ENCODE peak calls at places on chromosomes 1 and 21, in four cellular contexts. L is breast epithelium, O is GM23248, X is uterus. Y is an unnamed sample. For H3K4me1, the result is how much of the 10 kb centered on the place peaks cover.

GRCh38 chr1:57017201-57017600 is 51.4 kb upstream of the C8B start:
- DNase-seq in L (no peak), O (peak), X (no peak), Y (no peak)

GRCh38 chr1:41368384-41368783 is 7.2 kb downstream of the FOXO6 start:
- DNase-seq in L (no peak), O (no peak), X (no peak), Y (no peak)

GRCh38 chr1:29991025-29991424 is 732.4 kb downstream of the MATN1 start:
- DNase-seq in L (no peak), O (no peak), X (no peak), Y (peak)

GRCh38 chr1:161114556-161114955 is 3.3 kb downstream of the PFDN2 start:
- DNase-seq in L (no peak), O (no peak), X (no peak), Y (no peak)

GRCh38 chr1:9960705-9961562 is 17.7 kb downstream of the NMNAT1 start:
- DNase-seq in L (no peak), O (no peak), X (no peak), Y (no peak)

GRCh38 chr1:43653893-43654292 is 3.9 kb downstream of the KDM4A start:
- DNase-seq in L (no peak), O (no peak), X (no peak), Y (no peak)

GRCh38 chr1:228986093-228986904 is 251.0 kb downstream of the RHOU start:
- DNase-seq in L (no peak), O (peak), X (peak), Y (no peak)

GRCh38 chr1:87450615-87451209 is 122.0 kb downstream of the LMO4 start:
- DNase-seq in L (no peak), O (no peak), X (no peak), Y (no peak)

GRCh38 chr1:3727042-3727824 is 25.0 kb upstream of the CCDC27 start:
- DNase-seq in L (no peak), O (peak), X (no peak), Y (no peak)

GRCh38 chr1:174114788-174115448 is 44.4 kb upstream of the RABGAP1L start:
- DNase-seq in L (no peak), O (peak), X (no peak), Y (no peak)

GRCh38 chr21:28419110-28419509 is 573.6 kb downstream of the LTN1 start:
- DNase-seq in L (no peak), O (peak), X (no peak), Y (no peak)

GRCh38 chr1:175394739-175395138 is 202.2 kb upstream of the KIAA0040 start:
- DNase-seq in L (no peak), O (no peak), X (no peak), Y (no peak)

GRCh38 chr1:98053471-98054366 is 132.9 kb upstream of the DPYD start:
- DNase-seq in L (no peak), O (peak), X (no peak), Y (peak)

GRCh38 chr1:34212673-34213072 is 36.0 kb downstream of the C1orf94 start:
- DNase-seq in L (no peak), O (no peak), X (no peak), Y (no peak)

GRCh38 chr1:162855461-162856150 is 5.4 kb downstream of the CCDC190 start:
- DNase-seq in L (no peak), O (peak), X (no peak), Y (no peak)

GRCh38 chr1:234603221-234604204 is 6.5 kb downstream of the IRF2BP2 start:
- DNase-seq in L (no peak), O (peak), X (no peak), Y (no peak)

GRCh38 chr1:6868371-6869001 is 83.2 kb downstream of the CAMTA1 start:
- DNase-seq in L (no peak), O (no peak), X (no peak), Y (no peak)

DNA sequence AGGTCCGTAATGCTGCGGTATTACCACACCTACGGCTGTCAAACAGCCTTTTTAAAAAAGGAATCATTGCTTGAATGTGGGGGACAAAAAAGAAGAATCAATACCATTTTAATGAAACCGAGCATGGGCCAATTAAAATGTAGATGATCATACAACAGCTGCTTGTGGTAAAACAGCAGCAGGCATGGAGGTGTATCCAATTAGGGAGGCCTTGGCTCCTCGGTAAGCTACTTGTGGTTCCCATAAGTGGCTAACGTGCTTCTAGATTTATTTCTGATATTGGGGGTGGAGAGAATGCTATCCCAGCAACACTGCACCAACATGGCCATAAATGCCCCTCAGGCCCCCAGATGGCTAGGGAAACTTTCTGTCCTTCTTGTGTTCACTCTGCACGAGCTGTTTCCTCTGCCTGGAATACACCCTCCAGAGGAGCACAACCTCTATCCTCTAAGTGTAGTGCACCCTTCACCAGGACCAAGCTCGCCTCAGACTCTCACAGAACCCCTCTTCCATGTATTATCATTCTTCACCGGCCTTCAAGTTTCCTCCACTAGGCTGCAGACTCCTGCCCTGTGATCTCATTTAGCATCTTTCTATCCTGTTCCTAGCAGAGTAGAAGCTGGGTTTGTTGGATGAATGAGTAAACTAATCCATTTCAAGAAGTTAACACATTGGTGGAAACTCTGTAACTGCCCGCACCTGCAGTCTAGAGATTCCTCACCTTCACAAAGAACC is 1.6 kb downstream of the PTPN14 start:
- DNase-seq in L (no peak), O (peak), X (no peak), Y (no peak)
- H3K27ac ChIP-seq in L (peak), O (peak), X (peak), Y (peak)

DNA sequence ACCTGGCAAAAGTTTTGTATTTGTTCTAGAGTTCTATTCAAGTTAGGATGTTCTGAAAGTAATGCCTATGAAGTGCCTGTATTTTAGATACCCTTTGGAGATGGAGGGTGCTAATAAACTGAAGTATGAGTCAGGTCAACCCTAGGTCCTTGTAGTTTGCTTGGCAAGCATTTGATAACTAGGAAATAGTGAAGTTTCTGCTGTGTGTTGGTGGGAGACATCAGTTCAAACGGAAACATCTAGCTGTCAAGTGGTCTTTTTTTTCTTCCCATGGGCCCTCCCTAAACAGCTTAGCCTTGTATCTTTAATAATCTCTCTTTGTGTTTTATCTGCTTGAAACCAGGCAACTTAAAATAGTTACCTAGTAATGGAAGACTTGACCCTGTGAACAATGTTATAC is 4.5 kb downstream of the MRPS6 start:
- DNase-seq in L (no peak), O (no peak), X (no peak), Y (no peak)
- H3K4me1 ChIP-seq in L (under half), O (under half), X (under half), Y (half or more)

DNA sequence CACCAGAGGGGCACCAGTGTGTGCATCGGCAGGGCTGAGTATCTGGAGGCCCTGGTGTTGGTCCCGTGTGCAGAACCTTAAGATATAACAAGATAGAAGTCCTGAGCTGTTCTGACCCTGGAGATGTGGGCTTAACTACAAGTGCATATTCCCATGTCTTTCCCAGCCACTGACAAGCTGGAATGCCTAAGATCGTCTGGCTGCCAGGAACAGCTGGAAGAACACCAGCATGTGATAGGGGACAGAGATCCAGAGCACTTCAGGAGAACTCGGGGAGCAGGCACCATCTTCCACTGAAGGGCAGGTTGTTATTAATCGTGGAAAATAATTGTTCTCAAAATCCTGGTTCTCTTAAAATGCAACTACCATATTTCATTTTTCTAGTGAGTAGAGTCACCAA is 419.9 kb upstream of the RUNX1 start:
- DNase-seq in L (no peak), O (no peak), X (no peak), Y (no peak)
- H3K27ac ChIP-seq in L (no peak), O (no peak), X (no peak), Y (no peak)

GRCh38 chr1:205294914-205295310 is 26.6 kb downstream of the NUAK2 start:
- DNase-seq in L (no peak), O (no peak), X (no peak), Y (no peak)
- H3K4me1 ChIP-seq in L (under half), O (half or more), X (under half), Y (under half)

DNA sequence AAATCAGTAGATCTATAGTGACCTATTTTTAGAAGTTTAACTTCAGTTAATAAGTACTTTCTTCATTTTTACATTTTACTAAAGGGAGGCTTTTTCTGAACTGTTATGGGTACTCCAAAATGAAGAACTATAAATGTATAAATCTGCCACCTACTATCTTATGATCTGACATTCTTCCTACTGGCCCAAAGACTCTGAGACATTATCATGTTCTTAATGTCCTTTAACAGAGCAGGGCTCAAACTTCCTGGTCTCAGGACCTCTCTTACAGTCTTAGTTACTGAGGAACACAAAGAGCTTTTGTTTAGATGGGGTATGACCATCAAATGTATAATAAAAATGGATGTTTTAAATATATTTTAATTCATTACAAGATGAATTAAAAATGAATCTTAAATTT is 8.9 kb downstream of the TRIM33 start:
- DNase-seq in L (no peak), O (no peak), X (no peak), Y (no peak)
- H3K27ac ChIP-seq in L (no peak), O (no peak), X (no peak), Y (no peak)

Y was measured in spleen.